ENCODE peak calls at places on chromosomes 12 and 14, in four cellular contexts. R, K, C and B are unnamed samples. For H3K4me1, the result is how much of the 10 kb centered on the place peaks cover.

GRCh38 chr14:77615231-77616132 is 955 bp downstream of the SPTLC2 start:
- DNase-seq in R (no peak), K (no peak), C (peak), B (no peak)

GRCh38 chr12:25284024-25284423 is 33.3 kb upstream of the KRAS start:
- DNase-seq in R (no peak), K (no peak), C (no peak), B (no peak)

GRCh38 chr14:55794655-55795583 is 214.9 kb downstream of the KTN1 start:
- DNase-seq in R (no peak), K (no peak), C (no peak), B (no peak)

GRCh38 chr14:38887696-38888095 is 215.3 kb downstream of the SEC23A start:
- DNase-seq in R (no peak), K (no peak), C (no peak), B (no peak)

GRCh38 chr14:95524706-95525512 is 8.5 kb upstream of the SYNE3 start:
- DNase-seq in R (no peak), K (no peak), C (no peak), B (peak)

GRCh38 chr14:80084196-80084595 is 127.1 kb downstream of the DIO2 start:
- DNase-seq in R (no peak), K (no peak), C (no peak), B (no peak)

GRCh38 chr12:129080413-129080812 is 227.1 kb downstream of the GLT1D1 start:
- DNase-seq in R (no peak), K (no peak), C (no peak), B (no peak)

GRCh38 chr12:93089805-93090569 is 160.9 kb upstream of the EEA1 start:
- DNase-seq in R (no peak), K (no peak), C (no peak), B (no peak)

GRCh38 chr14:34650786-34651584 is 21.0 kb upstream of the SNX6 start:
- DNase-seq in R (no peak), K (no peak), C (no peak), B (peak)

GRCh38 chr12:108981835-108982234 is 39.0 kb downstream of the SVOP start:
- DNase-seq in R (no peak), K (no peak), C (no peak), B (no peak)

GRCh38 chr12:66633676-66634075 is 45.2 kb downstream of the GRIP1 start:
- DNase-seq in R (no peak), K (no peak), C (no peak), B (no peak)

GRCh38 chr12:1918875-1919236 is 404 bp upstream of the CACNA2D4 start:
- DNase-seq in R (no peak), K (no peak), C (no peak), B (no peak)

GRCh38 chr14:77458249-77458950 is 507 bp downstream of the AHSA1 start:
- DNase-seq in R (peak), K (no peak), C (no peak), B (no peak)

GRCh38 chr12:113259499-113259953 is 38.3 kb downstream of the TPCN1 start:
- DNase-seq in R (no peak), K (peak), C (no peak), B (peak)

GRCh38 chr12:117967512-117967911 is 1.3 kb downstream of the KSR2 start:
- DNase-seq in R (no peak), K (no peak), C (no peak), B (no peak)

GRCh38 chr12:68158427-68158826 is 1.1 kb downstream of the IFNG start:
- DNase-seq in R (no peak), K (no peak), C (no peak), B (no peak)

GRCh38 chr14:67987596-67987995 is 168.0 kb downstream of the RAD51B start:
- DNase-seq in R (no peak), K (no peak), C (no peak), B (no peak)

GRCh38 chr12:72141381-72141780 is 130.8 kb upstream of the TRHDE start:
- DNase-seq in R (no peak), K (no peak), C (no peak), B (no peak)

GRCh38 chr12:116261525-116262100 is 15.9 kb downstream of the MED13L start:
- DNase-seq in R (no peak), K (no peak), C (no peak), B (no peak)
- H3K4me1 ChIP-seq in R (half or more), K (under half), C (under half), B (under half)

GRCh38 chr12:6550294-6551062 is 5.4 kb downstream of the IFFO1 start:
- DNase-seq in R (no peak), K (no peak), C (no peak), B (peak)

GRCh38 chr12:6551496-6552139 is 4.2 kb downstream of the IFFO1 start:
- DNase-seq in R (no peak), K (no peak), C (no peak), B (peak)

GRCh38 chr12:6551063-6551461 is 4.8 kb downstream of the IFFO1 start:
- DNase-seq in R (no peak), K (no peak), C (no peak), B (peak)

GRCh38 chr12:6553051-6553868 is 2.6 kb downstream of the IFFO1 start:
- DNase-seq in R (no peak), K (no peak), C (no peak), B (peak)

GRCh38 chr12:6552140-6552551 is 3.7 kb downstream of the IFFO1 start:
- DNase-seq in R (no peak), K (no peak), C (no peak), B (peak)
- H3K27ac ChIP-seq in R (no peak), K (peak), C (no peak), B (peak)

GRCh38 chr12:50771409-50771808 is 7.5 kb downstream of the ATF1 start:
- DNase-seq in R (no peak), K (no peak), C (no peak), B (no peak)

GRCh38 chr12:50772877-50773276 is 9.0 kb downstream of the ATF1 start:
- DNase-seq in R (no peak), K (no peak), C (no peak), B (no peak)

GRCh38 chr12:50776749-50777728 is 13.1 kb downstream of the ATF1 start:
- DNase-seq in R (no peak), K (no peak), C (no peak), B (no peak)

GRCh38 chr12:50772470-50772869 is 8.6 kb downstream of the ATF1 start:
- DNase-seq in R (no peak), K (no peak), C (no peak), B (no peak)
- H3K4me3 ChIP-seq in R (no peak), K (no peak), C (no peak), B (no peak)

GRCh38 chr14:74255281-74255680 is 16.0 kb downstream of the VSX2 start:
- DNase-seq in R (no peak), K (no peak), C (no peak), B (no peak)
- H3K4me1 ChIP-seq in R (under half), K (under half), C (under half), B (under half)

GRCh38 chr12:57146092-57146491 is 1.3 kb downstream of the LRP1-AS start:
- DNase-seq in R (no peak), K (no peak), C (no peak), B (no peak)
- H3K27ac ChIP-seq in R (no peak), K (peak), C (no peak), B (no peak)

GRCh38 chr12:100138048-100138907 is 4.4 kb downstream of the BLTP3B start:
- DNase-seq in R (no peak), K (no peak), C (no peak), B (no peak)
- H3K4me3 ChIP-seq in R (no peak), K (no peak), C (no peak), B (no peak)

GRCh38 chr14:90808759-90809529 is 7.3 kb downstream of the TTC7B start:
- DNase-seq in R (no peak), K (no peak), C (no peak), B (no peak)

GRCh38 chr14:90809530-90810312 is 6.5 kb downstream of the TTC7B start:
- DNase-seq in R (no peak), K (no peak), C (no peak), B (no peak)

GRCh38 chr14:90812109-90812508 is 4.1 kb downstream of the TTC7B start:
- DNase-seq in R (no peak), K (no peak), C (no peak), B (no peak)

GRCh38 chr14:90810808-90811207 is 5.4 kb downstream of the TTC7B start:
- DNase-seq in R (no peak), K (no peak), C (no peak), B (no peak)

GRCh38 chr14:90811641-90812040 is 4.6 kb downstream of the TTC7B start:
- DNase-seq in R (no peak), K (no peak), C (no peak), B (no peak)
- H3K4me1 ChIP-seq in R (under half), K (under half), C (under half), B (under half)

GRCh38 chr12:29286081-29286800 is 94.7 kb downstream of the ERGIC2 start:
- DNase-seq in R (no peak), K (no peak), C (no peak), B (no peak)
- H3K27ac ChIP-seq in R (no peak), K (no peak), C (no peak), B (no peak)

GRCh38 chr12:88922816-88923215 is 342.5 kb upstream of the KITLG start:
- DNase-seq in R (no peak), K (no peak), C (no peak), B (no peak)

GRCh38 chr12:88923631-88924030 is 343.4 kb upstream of the KITLG start:
- DNase-seq in R (no peak), K (no peak), C (no peak), B (no peak)

GRCh38 chr12:88924162-88924561 is 343.9 kb upstream of the KITLG start:
- DNase-seq in R (no peak), K (no peak), C (no peak), B (no peak)

GRCh38 chr12:88921890-88922532 is 341.7 kb upstream of the KITLG start:
- DNase-seq in R (no peak), K (no peak), C (no peak), B (no peak)

GRCh38 chr12:88925370-88925915 is 345.2 kb upstream of the KITLG start:
- DNase-seq in R (no peak), K (no peak), C (no peak), B (no peak)
- H3K4me3 ChIP-seq in R (no peak), K (no peak), C (no peak), B (no peak)

GRCh38 chr12:6208140-6208539 is 7.9 kb downstream of the CD9 start:
- DNase-seq in R (no peak), K (no peak), C (no peak), B (no peak)
- H3K4me1 ChIP-seq in R (under half), K (under half), C (under half), B (under half)